ENCODE peak calls at places on chromosome 12, in seven cellular contexts. P is spleen, I is A549, F is breast epithelium, M is IMR-90, O is sigmoid colon, J is heart left ventricle. E is an unnamed sample.

GRCh38 chr12:78384541-78384940 is 480.0 kb upstream of the SYT1 start:
- DNase-seq in P (no peak), F (no peak), J (no peak), M (no peak), O (no peak), I (no peak), E (no peak)

GRCh38 chr12:124568431-124569374 is 1.3 kb upstream of the NCOR2 start:
- DNase-seq in F (peak; percentile 71), P (no peak), I (no peak), J (peak; percentile 85), M (peak; percentile 94), O (peak; percentile 94), E (peak; percentile 64)

GRCh38 chr12:4164591-4165558 is 108.7 kb upstream of the CCND2 start:
- DNase-seq in J (peak; percentile 58), P (peak; percentile 92), O (peak; percentile 75), M (peak; percentile 75), F (peak; percentile 45), I (no peak), E (no peak)

GRCh38 chr12:114726092-114726710 is 42.2 kb upstream of the TBX3 start:
- DNase-seq in J (peak; percentile 75), P (no peak), O (no peak), I (no peak), F (no peak), M (no peak), E (no peak)

GRCh38 chr12:86914716-86915115 is 658.5 kb upstream of the MGAT4C start:
- DNase-seq in O (no peak), P (no peak), M (peak; percentile 58), F (no peak), I (peak; percentile 4), J (no peak), E (no peak)

GRCh38 chr12:123150804-123151678 is at the start of gene PITPNM2:
- DNase-seq in F (no peak), I (peak; percentile 57), P (peak; percentile 91), M (peak; percentile 58), J (peak; percentile 71), O (peak; percentile 78), E (peak; percentile 75)

GRCh38 chr12:1419849-1420371 is 174.5 kb downstream of the FBXL14 start:
- DNase-seq in P (no peak), J (no peak), F (no peak), I (no peak), O (no peak), M (no peak), E (no peak)

GRCh38 chr12:123882306-123882705 is 90.3 kb downstream of the CCDC92 start:
- DNase-seq in F (no peak), I (no peak), M (no peak), J (no peak), O (no peak), P (no peak), E (no peak)

GRCh38 chr12:124295431-124296058 is 652 bp downstream of the RFLNA start:
- DNase-seq in F (no peak), M (no peak), P (peak; percentile 55), O (no peak), I (no peak), J (no peak), E (no peak)

GRCh38 chr12:20220339-20220738 is 148.0 kb upstream of the PDE3A start:
- DNase-seq in F (no peak), O (no peak), P (no peak), M (peak; percentile 34), I (no peak), J (no peak), E (no peak)

GRCh38 chr12:5441497-5442236 is 9.8 kb downstream of the NTF3 start:
- DNase-seq in I (no peak), M (peak; percentile 81), O (no peak), F (peak; percentile 80), P (no peak), J (no peak), E (peak; percentile 36)

GRCh38 chr12:43308776-43309175 is 243.2 kb downstream of the ADAMTS20 start:
- DNase-seq in O (no peak), M (no peak), I (no peak), F (no peak), P (no peak), J (no peak), E (no peak)

GRCh38 chr12:47963340-47964040 is at the start of gene TMEM106C:
- DNase-seq in J (peak; percentile 92), F (peak; percentile 83), M (peak; percentile 85), P (peak; percentile 97), I (peak; percentile 97), O (peak; percentile 95), E (peak; percentile 92)

GRCh38 chr12:124545508-124546418 is 21.6 kb downstream of the NCOR2 start:
- DNase-seq in M (peak; percentile 43), O (no peak), P (peak; percentile 85), I (no peak), J (no peak), F (no peak), E (no peak)

GRCh38 chr12:49507139-49507538 is 31.7 kb upstream of the KCNH3 start:
- DNase-seq in J (no peak), F (no peak), O (no peak), I (peak; percentile 67), P (no peak), M (peak; percentile 96), E (no peak)

GRCh38 chr12:124397399-124397679 is 102.4 kb downstream of the RFLNA start:
- DNase-seq in O (no peak), I (no peak), M (no peak), P (no peak), J (no peak), F (no peak), E (no peak)

GRCh38 chr12:66288121-66288520 is 14.2 kb upstream of the HELB start:
- DNase-seq in M (no peak), F (no peak), P (no peak), O (no peak), J (no peak), I (no peak), E (no peak)

GRCh38 chr12:94872671-94873367 is 130.7 kb downstream of the NDUFA12 start:
- DNase-seq in J (no peak), I (no peak), M (no peak), F (no peak), O (no peak), P (peak; percentile 76), E (peak; percentile 5)

GRCh38 chr12:19574606-19575005 is 135.3 kb downstream of the AEBP2 start:
- DNase-seq in M (peak; percentile 5), F (no peak), O (no peak), I (peak; percentile 10), P (no peak), J (no peak), E (no peak)

GRCh38 chr12:28107679-28108078 is 82.6 kb upstream of the CCDC91 start:
- DNase-seq in O (no peak), I (no peak), M (no peak), J (no peak), F (no peak), P (no peak), E (no peak)

GRCh38 chr12:53780323-53780722 is 28.5 kb upstream of the CISTR start:
- DNase-seq in F (no peak), P (no peak), J (no peak), I (no peak), M (no peak), O (no peak), E (no peak)

DNA sequence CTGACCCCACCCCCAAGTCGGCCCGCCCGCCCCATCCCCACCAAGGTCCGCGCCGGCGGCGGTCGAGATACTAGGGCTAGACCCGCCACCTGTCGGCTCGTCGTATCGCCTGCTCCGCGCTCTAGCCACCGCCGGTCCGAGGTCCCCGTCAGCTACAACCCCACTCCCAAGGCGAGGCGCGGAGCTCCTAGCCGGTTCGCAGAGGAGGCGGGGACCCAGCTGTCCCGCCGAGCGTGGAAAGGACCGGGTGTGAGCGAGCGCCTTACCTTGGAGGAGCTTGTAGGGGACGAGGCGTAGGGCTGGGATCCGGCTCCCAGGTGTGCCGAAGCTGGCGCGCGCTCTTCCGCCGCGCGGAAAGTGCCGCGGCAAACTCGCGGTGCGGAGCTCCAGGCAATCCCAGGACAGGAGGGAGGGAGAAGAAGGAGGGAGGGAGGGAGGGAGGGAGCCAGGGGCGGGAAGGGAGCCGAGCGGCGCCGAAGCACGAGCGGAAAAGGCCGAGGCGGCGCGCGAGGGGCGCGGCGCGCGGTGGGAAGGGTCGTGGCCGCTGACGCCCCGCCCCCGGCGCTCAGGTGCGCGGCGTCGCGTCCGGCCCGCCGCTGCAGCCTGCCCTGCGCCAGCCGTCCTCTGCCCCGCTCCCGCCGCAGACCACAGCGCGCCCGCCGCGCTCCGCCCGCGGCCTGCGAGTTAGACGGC is at the start of gene PAWR:
- DNase-seq in M (peak; percentile 66), F (peak; percentile 75), J (peak; percentile 63), I (peak; percentile 59), O (peak; percentile 71), P (peak; percentile 92), E (peak; percentile 84)
- TF ChIP-seq POLR2A in M (peak; percentile 3), F (no peak), J (no peak), I (peak; percentile 75), O (no peak), P (no peak), E (peak; percentile 87)

DNA sequence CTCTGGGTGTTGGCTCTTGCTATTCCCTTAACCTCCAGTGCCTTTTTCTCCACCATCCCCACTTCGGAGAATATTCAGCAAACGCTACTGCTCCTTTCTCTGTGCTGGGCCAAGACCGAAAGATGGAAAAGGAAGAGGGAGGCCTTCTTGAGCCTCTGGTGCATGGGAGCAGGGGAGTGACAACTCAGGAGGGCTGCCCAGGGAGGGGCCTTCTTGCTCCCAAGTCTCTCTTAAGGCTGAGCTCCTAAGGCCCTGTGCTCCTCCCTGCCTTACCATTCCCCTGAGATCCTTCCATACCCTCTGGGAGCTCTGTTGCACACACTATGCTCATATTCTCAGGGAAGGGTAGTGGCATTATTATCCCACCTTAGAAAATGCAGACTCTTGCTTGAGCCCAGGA is 34.9 kb downstream of the SH2B3 start:
- DNase-seq in P (peak; percentile 15), O (peak; percentile 50), I (no peak), J (no peak), M (no peak), F (no peak), E (no peak)
- H3K4me1 ChIP-seq in P (peaks cover 100% of the 10 kb centered on the region), O (no peaks in the 10 kb centered on the region), I (peaks cover 9% of the 10 kb centered on the region), J (peaks cover 100% of the 10 kb centered on the region), M (peaks cover 25% of the 10 kb centered on the region), F (no peaks in the 10 kb centered on the region), E (peaks cover 51% of the 10 kb centered on the region)

GRCh38 chr12:62725781-62726180 is 209.2 kb downstream of the PPM1H start:
- DNase-seq in P (no peak), J (no peak), F (no peak), I (no peak), M (no peak), O (no peak), E (no peak)
- H3K27ac ChIP-seq in P (no peak overlapping the region), J (no peak overlapping the region), F (peak overlapping the region; percentile 90), I (peak overlapping the region; percentile 94), M (no peak overlapping the region), O (no peak overlapping the region), E (no peak overlapping the region)

DNA sequence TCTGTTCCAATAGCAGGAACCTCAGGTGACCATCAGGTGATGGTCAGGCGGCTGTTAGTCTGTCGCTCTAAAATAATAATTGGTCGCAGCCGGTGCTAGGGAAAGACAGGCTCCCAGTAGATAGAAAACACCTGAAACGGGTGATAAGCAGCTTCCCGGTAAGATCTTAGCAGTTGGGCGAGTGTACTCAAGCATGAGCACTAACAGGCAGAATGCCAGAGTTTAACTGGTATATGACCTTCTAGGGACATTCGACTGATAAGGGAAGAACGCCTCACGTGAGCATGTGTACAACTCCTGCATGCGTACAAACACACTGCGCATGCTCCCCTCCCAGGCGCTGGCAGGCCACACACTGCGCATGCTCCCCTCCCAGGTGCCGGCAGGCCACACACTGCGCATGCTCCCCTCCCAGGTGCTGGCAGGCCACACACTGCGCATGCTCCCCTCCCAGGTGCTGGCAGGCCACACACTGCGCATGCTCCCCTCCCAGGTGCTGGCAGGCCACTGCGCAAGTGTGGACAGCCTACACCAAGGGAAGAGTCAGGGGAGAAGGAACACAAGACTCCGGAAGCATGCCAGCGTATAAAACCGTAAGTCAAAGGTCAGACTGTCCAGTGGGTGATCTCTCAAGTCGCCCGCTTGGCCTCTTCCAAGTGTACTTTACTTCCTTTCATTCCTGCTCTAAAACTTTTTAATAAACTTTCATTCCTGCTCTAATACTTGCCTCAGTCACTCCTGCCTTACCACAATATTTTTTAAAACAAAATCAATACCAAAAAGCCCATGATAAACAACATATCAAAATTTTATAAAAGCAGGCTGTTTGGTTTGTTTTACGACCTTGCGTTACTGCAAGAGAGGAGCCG is 24.5 kb downstream of the GPRC5D start:
- DNase-seq in J (peak; percentile 38), M (peak; percentile 45), O (peak; percentile 68), F (peak; percentile 43), I (peak; percentile 93), P (peak; percentile 85), E (peak; percentile 96)
- TF ChIP-seq POLR2A in J (no peak), M (no peak), O (no peak), F (no peak), I (peak; percentile 72), P (no peak), E (peak; percentile 73)

E was measured in body of pancreas.